ENCODE peak calls at places on chromosomes 13 and 19, in six cellular contexts. Q is NCI-H1092, V is iris pigment epithelial cell, O is RPMI7951, T is NCI-H1105, J is EL. Z is an unnamed sample.

GRCh38 chr13:33494596-33495214 is 209.2 kb upstream of the STARD13 start:
- DNase-seq in Q (no peak), V (peak; percentile 99), O (peak; percentile 88), T (no peak), J (peak; percentile 95), Z (peak; percentile 95)

GRCh38 chr13:103289661-103290060 is 223.4 kb upstream of the SLC10A2 start:
- DNase-seq in Q (no peak), V (peak; percentile 45), O (no peak), T (no peak), J (no peak), Z (no peak)

GRCh38 chr13:94139393-94139995 is 340.0 kb downstream of the DCT start:
- DNase-seq in Q (no peak), V (peak; percentile 2), O (no peak), T (no peak), J (no peak), Z (no peak)

GRCh38 chr13:24254151-24254810 is 55.1 kb upstream of the C1QTNF9 start:
- DNase-seq in Q (no peak), V (peak; percentile 72), O (no peak), T (no peak), J (no peak), Z (no peak)

GRCh38 chr13:108923386-108924061 is 294.1 kb downstream of the MYO16 start:
- DNase-seq in Q (no peak), V (no peak), O (no peak), T (no peak), J (no peak), Z (no peak)

GRCh38 chr13:112893570-112894422 is 75.2 kb upstream of the MCF2L start:
- DNase-seq in Q (peak; percentile 54), V (peak; percentile 8), O (no peak), T (peak; percentile 83), J (no peak), Z (no peak)

GRCh38 chr19:14979136-14979497 is 547 bp downstream of the SLC1A6 start:
- DNase-seq in Q (no peak), V (no peak), O (no peak), T (no peak), J (no peak), Z (no peak)

GRCh38 chr19:50720921-50721291 is 1.3 kb upstream of the SHANK1 start:
- DNase-seq in Q (no peak), V (no peak), O (peak; percentile 78), T (no peak), J (peak; percentile 69), Z (peak; percentile 73)

GRCh38 chr19:13689050-13689449 is 75.3 kb upstream of the MRI1 start:
- DNase-seq in Q (no peak), V (peak; percentile 34), O (peak; percentile 52), T (no peak), J (peak; percentile 30), Z (peak; percentile 43)

GRCh38 chr19:2394054-2394668 is 33.2 kb downstream of the TIMM13 start:
- DNase-seq in Q (no peak), V (no peak), O (no peak), T (no peak), J (no peak), Z (no peak)

GRCh38 chr19:55519461-55520311 is 17.2 kb downstream of the SBK2 start:
- DNase-seq in Q (no peak), V (peak; percentile 90), O (peak; percentile 63), T (no peak), J (peak; percentile 85), Z (peak; percentile 74)

Z was measured in LHCN-M2.